ENCODE peak calls at places on chromosome X, in seven cellular contexts. One of them, this sample, is unnamed.
A peak's percentile ranks its signal among the peaks of the same experiment; 100 is the strongest.

GRCh38 chrX:32397562-32398216 is 813.7 kb downstream of the DMD start:
- DNase-seq in left ventricle myocardium inferior: no peak
- DNase-seq in neuronal stem cell: no peak
- DNase-seq in CD8-positive, alpha-beta T cell: no peak
- DNase-seq in mesendoderm: no peak
- DNase-seq in keratinocyte: no peak
- DNase-seq in PC-3: no peak
- DNase-seq in this sample: no peak

GRCh38 chrX:118593407-118593806 is 97.8 kb downstream of the DOCK11 start:
- DNase-seq in left ventricle myocardium inferior: no peak
- DNase-seq in neuronal stem cell: no peak
- DNase-seq in CD8-positive, alpha-beta T cell: no peak
- DNase-seq in mesendoderm: no peak
- DNase-seq in keratinocyte: no peak
- DNase-seq in PC-3: no peak
- DNase-seq in this sample: no peak

GRCh38 chrX:31506360-31506759 is 434.5 kb upstream of the FTHL17 start:
- DNase-seq in left ventricle myocardium inferior: no peak
- DNase-seq in neuronal stem cell: no peak
- DNase-seq in CD8-positive, alpha-beta T cell: no peak
- DNase-seq in mesendoderm: no peak
- DNase-seq in keratinocyte: no peak
- DNase-seq in PC-3: no peak
- DNase-seq in this sample: no peak

GRCh38 chrX:10622197-10622596 is 1.8 kb upstream of the MID1 start:
- DNase-seq in left ventricle myocardium inferior: no peak
- DNase-seq in neuronal stem cell: no peak
- DNase-seq in CD8-positive, alpha-beta T cell: no peak
- DNase-seq in mesendoderm: no peak
- DNase-seq in keratinocyte: no peak
- DNase-seq in PC-3: peak; percentile 57
- DNase-seq in this sample: no peak

GRCh38 chrX:74419861-74420193 is 1.5 kb upstream of the SLC16A2 start:
- DNase-seq in left ventricle myocardium inferior: no peak
- DNase-seq in neuronal stem cell: peak; percentile 9
- DNase-seq in CD8-positive, alpha-beta T cell: no peak
- DNase-seq in mesendoderm: peak; percentile 47
- DNase-seq in keratinocyte: no peak
- DNase-seq in PC-3: peak; percentile 32
- DNase-seq in this sample: no peak

GRCh38 chrX:110852180-110852579 is 56.6 kb upstream of the CHRDL1 start:
- DNase-seq in left ventricle myocardium inferior: no peak
- DNase-seq in neuronal stem cell: no peak
- DNase-seq in CD8-positive, alpha-beta T cell: no peak
- DNase-seq in mesendoderm: peak; percentile 13
- DNase-seq in keratinocyte: no peak
- DNase-seq in PC-3: peak; percentile 20
- DNase-seq in this sample: no peak

GRCh38 chrX:155246748-155247147 is 17.5 kb downstream of the RAB39B start:
- DNase-seq in left ventricle myocardium inferior: no peak
- DNase-seq in neuronal stem cell: no peak
- DNase-seq in CD8-positive, alpha-beta T cell: no peak
- DNase-seq in mesendoderm: peak; percentile 0
- DNase-seq in keratinocyte: no peak
- DNase-seq in PC-3: no peak
- DNase-seq in this sample: no peak

GRCh38 chrX:133068461-133068860 is 28.4 kb downstream of the USP26 start:
- DNase-seq in left ventricle myocardium inferior: no peak
- DNase-seq in neuronal stem cell: no peak
- DNase-seq in CD8-positive, alpha-beta T cell: no peak
- DNase-seq in mesendoderm: no peak
- DNase-seq in keratinocyte: no peak
- DNase-seq in PC-3: no peak
- DNase-seq in this sample: no peak

GRCh38 chrX:69027181-69028005 is 137.9 kb downstream of the PJA1 start:
- DNase-seq in left ventricle myocardium inferior: no peak
- DNase-seq in neuronal stem cell: no peak
- DNase-seq in CD8-positive, alpha-beta T cell: no peak
- DNase-seq in mesendoderm: no peak
- DNase-seq in keratinocyte: peak; percentile 90
- DNase-seq in PC-3: peak; percentile 91
- DNase-seq in this sample: peak; percentile 94

GRCh38 chrX:130575831-130576404 is 174.1 kb downstream of the RBMX2 start:
- DNase-seq in left ventricle myocardium inferior: peak; percentile 15
- DNase-seq in neuronal stem cell: peak; percentile 1
- DNase-seq in CD8-positive, alpha-beta T cell: peak; percentile 10
- DNase-seq in mesendoderm: peak; percentile 40
- DNase-seq in keratinocyte: no peak
- DNase-seq in PC-3: peak; percentile 56
- DNase-seq in this sample: no peak

GRCh38 chrX:108900333-108900732 is 164.0 kb upstream of the IRS4 start:
- DNase-seq in left ventricle myocardium inferior: no peak
- DNase-seq in neuronal stem cell: no peak
- DNase-seq in CD8-positive, alpha-beta T cell: no peak
- DNase-seq in mesendoderm: no peak
- DNase-seq in keratinocyte: no peak
- DNase-seq in PC-3: no peak
- DNase-seq in this sample: no peak

GRCh38 chrX:53135581-53135980 is 41.6 kb downstream of the KANTR start:
- DNase-seq in left ventricle myocardium inferior: no peak
- DNase-seq in neuronal stem cell: no peak
- DNase-seq in CD8-positive, alpha-beta T cell: no peak
- DNase-seq in mesendoderm: no peak
- DNase-seq in keratinocyte: no peak
- DNase-seq in PC-3: no peak
- DNase-seq in this sample: no peak

GRCh38 chrX:10884246-10884645 is 226.9 kb upstream of the HCCS start:
- DNase-seq in left ventricle myocardium inferior: no peak
- DNase-seq in neuronal stem cell: no peak
- DNase-seq in CD8-positive, alpha-beta T cell: no peak
- DNase-seq in mesendoderm: no peak
- DNase-seq in keratinocyte: no peak
- DNase-seq in PC-3: no peak
- DNase-seq in this sample: no peak

GRCh38 chrX:30521440-30522182 is 56.0 kb downstream of the TASL start:
- DNase-seq in left ventricle myocardium inferior: no peak
- DNase-seq in neuronal stem cell: no peak
- DNase-seq in CD8-positive, alpha-beta T cell: no peak
- DNase-seq in mesendoderm: peak; percentile 25
- DNase-seq in keratinocyte: no peak
- DNase-seq in PC-3: peak; percentile 16
- DNase-seq in this sample: no peak

GRCh38 chrX:103254921-103255455 is at the start of gene TCEAL8:
- DNase-seq in left ventricle myocardium inferior: peak; percentile 79
- DNase-seq in neuronal stem cell: peak; percentile 50
- DNase-seq in CD8-positive, alpha-beta T cell: peak; percentile 64
- DNase-seq in mesendoderm: peak; percentile 94
- DNase-seq in keratinocyte: no peak
- DNase-seq in PC-3: peak; percentile 66
- DNase-seq in this sample: no peak

GRCh38 chrX:48939417-48940228 is 17.8 kb downstream of the OTUD5 start:
- DNase-seq in left ventricle myocardium inferior: no peak
- DNase-seq in neuronal stem cell: no peak
- DNase-seq in CD8-positive, alpha-beta T cell: no peak
- DNase-seq in mesendoderm: no peak
- DNase-seq in keratinocyte: no peak
- DNase-seq in PC-3: no peak
- DNase-seq in this sample: no peak

GRCh38 chrX:39453847-39454645 is 643.7 kb downstream of the BCOR start:
- DNase-seq in left ventricle myocardium inferior: peak; percentile 31
- DNase-seq in neuronal stem cell: no peak
- DNase-seq in CD8-positive, alpha-beta T cell: no peak
- DNase-seq in mesendoderm: no peak
- DNase-seq in keratinocyte: no peak
- DNase-seq in PC-3: no peak
- DNase-seq in this sample: no peak

GRCh38 chrX:2464677-2465166 is 36.1 kb downstream of the DHRSX start:
- DNase-seq in left ventricle myocardium inferior: no peak
- DNase-seq in neuronal stem cell: no peak
- DNase-seq in CD8-positive, alpha-beta T cell: no peak
- DNase-seq in mesendoderm: peak; percentile 69
- DNase-seq in keratinocyte: no peak
- DNase-seq in PC-3: no peak
- DNase-seq in this sample: no peak

GRCh38 chrX:112834016-112834855 is 6.4 kb downstream of the AMOT start:
- DNase-seq in left ventricle myocardium inferior: no peak
- DNase-seq in neuronal stem cell: no peak
- DNase-seq in CD8-positive, alpha-beta T cell: no peak
- DNase-seq in mesendoderm: peak; percentile 65
- DNase-seq in keratinocyte: no peak
- DNase-seq in PC-3: no peak
- DNase-seq in this sample: no peak

GRCh38 chrX:29690061-29690460 is 525.3 kb upstream of the MAGEB2 start:
- DNase-seq in left ventricle myocardium inferior: no peak
- DNase-seq in neuronal stem cell: no peak
- DNase-seq in CD8-positive, alpha-beta T cell: no peak
- DNase-seq in mesendoderm: no peak
- DNase-seq in keratinocyte: no peak
- DNase-seq in PC-3: no peak
- DNase-seq in this sample: no peak

GRCh38 chrX:104750146-104750699 is 184.2 kb downstream of the IL1RAPL2 start:
- DNase-seq in left ventricle myocardium inferior: no peak
- DNase-seq in neuronal stem cell: no peak
- DNase-seq in CD8-positive, alpha-beta T cell: no peak
- DNase-seq in mesendoderm: no peak
- DNase-seq in keratinocyte: no peak
- DNase-seq in PC-3: peak; percentile 52
- DNase-seq in this sample: no peak

GRCh38 chrX:107025538-107025937 is 25.5 kb upstream of the MORC4 start:
- DNase-seq in left ventricle myocardium inferior: no peak
- DNase-seq in neuronal stem cell: peak; percentile 12
- DNase-seq in CD8-positive, alpha-beta T cell: no peak
- DNase-seq in mesendoderm: peak; percentile 36
- DNase-seq in keratinocyte: no peak
- DNase-seq in PC-3: peak; percentile 56
- DNase-seq in this sample: no peak

GRCh38 chrX:119477812-119478232 is 9.6 kb downstream of the SLC25A5 start:
- DNase-seq in left ventricle myocardium inferior: no peak
- DNase-seq in neuronal stem cell: no peak
- DNase-seq in CD8-positive, alpha-beta T cell: no peak
- DNase-seq in mesendoderm: no peak
- DNase-seq in keratinocyte: no peak
- DNase-seq in PC-3: no peak
- DNase-seq in this sample: no peak

GRCh38 chrX:105260291-105261043 is 40.0 kb upstream of the TEX13A start:
- DNase-seq in left ventricle myocardium inferior: peak; percentile 13
- DNase-seq in neuronal stem cell: no peak
- DNase-seq in CD8-positive, alpha-beta T cell: no peak
- DNase-seq in mesendoderm: peak; percentile 1
- DNase-seq in keratinocyte: no peak
- DNase-seq in PC-3: no peak
- DNase-seq in this sample: no peak

GRCh38 chrX:1491851-1492349 is 39.2 kb upstream of the ASMTL start:
- DNase-seq in left ventricle myocardium inferior: no peak
- DNase-seq in neuronal stem cell: peak; percentile 35
- DNase-seq in CD8-positive, alpha-beta T cell: peak; percentile 50
- DNase-seq in mesendoderm: peak; percentile 92
- DNase-seq in keratinocyte: no peak
- DNase-seq in PC-3: peak; percentile 22
- DNase-seq in this sample: no peak

GRCh38 chrX:56812515-56813105 is 83.6 kb downstream of the NBDY start:
- DNase-seq in left ventricle myocardium inferior: no peak
- DNase-seq in neuronal stem cell: no peak
- DNase-seq in CD8-positive, alpha-beta T cell: peak; percentile 25
- DNase-seq in mesendoderm: no peak
- DNase-seq in keratinocyte: no peak
- DNase-seq in PC-3: no peak
- DNase-seq in this sample: no peak

GRCh38 chrX:27583976-27584375 is 6.2 kb upstream of the DCAF8L2 start:
- DNase-seq in left ventricle myocardium inferior: no peak
- DNase-seq in neuronal stem cell: no peak
- DNase-seq in CD8-positive, alpha-beta T cell: no peak
- DNase-seq in mesendoderm: no peak
- DNase-seq in keratinocyte: no peak
- DNase-seq in PC-3: peak; percentile 49
- DNase-seq in this sample: no peak

GRCh38 chrX:66634272-66634671 is 4.6 kb downstream of the EDA2R start:
- DNase-seq in left ventricle myocardium inferior: no peak
- DNase-seq in neuronal stem cell: no peak
- DNase-seq in CD8-positive, alpha-beta T cell: no peak
- DNase-seq in mesendoderm: no peak
- DNase-seq in keratinocyte: no peak
- DNase-seq in PC-3: no peak
- DNase-seq in this sample: no peak
- H3K27ac ChIP-seq in left ventricle myocardium inferior: no peak overlapping the region
- H3K27ac ChIP-seq in neuronal stem cell: no peak overlapping the region
- H3K27ac ChIP-seq in CD8-positive, alpha-beta T cell: no peak overlapping the region
- H3K27ac ChIP-seq in mesendoderm: no peak overlapping the region
- H3K27ac ChIP-seq in keratinocyte: no peak overlapping the region
- H3K27ac ChIP-seq in PC-3: no peak overlapping the region
- H3K27ac ChIP-seq in this sample: peak overlapping the region; percentile 60

GRCh38 chrX:34903316-34903715 is 39.3 kb upstream of the FAM47B start:
- DNase-seq in left ventricle myocardium inferior: no peak
- DNase-seq in neuronal stem cell: no peak
- DNase-seq in CD8-positive, alpha-beta T cell: no peak
- DNase-seq in mesendoderm: no peak
- DNase-seq in keratinocyte: no peak
- DNase-seq in PC-3: peak; percentile 45
- DNase-seq in this sample: no peak
- H3K27ac ChIP-seq in left ventricle myocardium inferior: no peak overlapping the region
- H3K27ac ChIP-seq in neuronal stem cell: no peak overlapping the region
- H3K27ac ChIP-seq in CD8-positive, alpha-beta T cell: no peak overlapping the region
- H3K27ac ChIP-seq in mesendoderm: no peak overlapping the region
- H3K27ac ChIP-seq in keratinocyte: no peak overlapping the region
- H3K27ac ChIP-seq in PC-3: no peak overlapping the region
- H3K27ac ChIP-seq in this sample: no peak overlapping the region

DNA sequence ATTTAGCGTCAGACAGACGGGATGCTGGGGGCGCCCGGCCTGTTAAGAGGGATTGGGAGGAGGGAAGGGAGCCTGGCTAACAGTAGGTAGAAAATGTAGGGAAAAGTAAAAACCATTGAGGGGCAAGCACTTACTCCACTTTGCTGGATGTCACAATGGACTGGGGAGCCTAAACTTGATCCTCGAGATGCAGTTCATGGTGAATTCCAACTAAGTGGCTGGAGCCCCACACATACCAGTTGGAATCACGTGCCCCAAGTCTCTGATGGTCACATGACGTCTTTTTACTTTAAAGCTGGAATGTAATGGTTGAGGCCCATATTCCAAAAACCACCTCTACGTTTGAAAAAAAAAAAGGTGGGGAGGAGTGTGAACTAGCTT is 1.5 kb downstream of the PLS3 start:
- DNase-seq in left ventricle myocardium inferior: no peak
- DNase-seq in neuronal stem cell: peak; percentile 3
- DNase-seq in CD8-positive, alpha-beta T cell: no peak
- DNase-seq in mesendoderm: peak; percentile 59
- DNase-seq in keratinocyte: no peak
- DNase-seq in PC-3: peak; percentile 45
- DNase-seq in this sample: no peak
- H3K27ac ChIP-seq in left ventricle myocardium inferior: peak overlapping the region; percentile 93
- H3K27ac ChIP-seq in neuronal stem cell: no peak overlapping the region
- H3K27ac ChIP-seq in CD8-positive, alpha-beta T cell: no peak overlapping the region
- H3K27ac ChIP-seq in mesendoderm: no peak overlapping the region
- H3K27ac ChIP-seq in keratinocyte: peak overlapping the region; percentile 88
- H3K27ac ChIP-seq in PC-3: peak overlapping the region; percentile 95
- H3K27ac ChIP-seq in this sample: peak overlapping the region; percentile 90

GRCh38 chrX:153766098-153766817 is 2.2 kb downstream of the PLXNB3 start:
- DNase-seq in left ventricle myocardium inferior: no peak
- DNase-seq in neuronal stem cell: no peak
- DNase-seq in CD8-positive, alpha-beta T cell: peak; percentile 44
- DNase-seq in mesendoderm: peak; percentile 50
- DNase-seq in keratinocyte: no peak
- DNase-seq in PC-3: peak; percentile 76
- DNase-seq in this sample: no peak
- H3K27ac ChIP-seq in left ventricle myocardium inferior: peak overlapping the region; percentile 56
- H3K27ac ChIP-seq in neuronal stem cell: no peak overlapping the region
- H3K27ac ChIP-seq in CD8-positive, alpha-beta T cell: no peak overlapping the region
- H3K27ac ChIP-seq in mesendoderm: no peak overlapping the region
- H3K27ac ChIP-seq in keratinocyte: peak overlapping the region; percentile 26
- H3K27ac ChIP-seq in PC-3: peak overlapping the region; percentile 86
- H3K27ac ChIP-seq in this sample: peak overlapping the region; percentile 47

GRCh38 chrX:37690123-37690522 is 4.5 kb downstream of the XK start:
- DNase-seq in left ventricle myocardium inferior: no peak
- DNase-seq in neuronal stem cell: no peak
- DNase-seq in CD8-positive, alpha-beta T cell: no peak
- DNase-seq in mesendoderm: no peak
- DNase-seq in keratinocyte: no peak
- DNase-seq in PC-3: no peak
- DNase-seq in this sample: no peak
- H3K27ac ChIP-seq in left ventricle myocardium inferior: no peak overlapping the region
- H3K27ac ChIP-seq in neuronal stem cell: no peak overlapping the region
- H3K27ac ChIP-seq in CD8-positive, alpha-beta T cell: no peak overlapping the region
- H3K27ac ChIP-seq in mesendoderm: no peak overlapping the region
- H3K27ac ChIP-seq in keratinocyte: no peak overlapping the region
- H3K27ac ChIP-seq in PC-3: no peak overlapping the region
- H3K27ac ChIP-seq in this sample: no peak overlapping the region

This sample was measured in epithelial cell of prostate.